ENCODE peak calls at places on chromosomes 4 and X, in five cellular contexts. M is fibroblast of mammary gland, X is lower lobe of right lung, N is anterior cingulate cortex, E is astrocyte of the spinal cord. D is an unnamed sample.

GRCh38 chrX:13164611-13165010 is 120.2 kb upstream of the FAM9C start:
- DNase-seq in X (no peak), M (no peak), N (no peak), E (no peak), D (no peak)

GRCh38 chr4:149584703-149585102 is 230.9 kb downstream of the IQCM start:
- DNase-seq in M (no peak), E (peak; percentile 19), N (no peak), X (no peak), D (no peak)

GRCh38 chrX:64218023-64218422 is 12.4 kb downstream of the ASB12 start:
- DNase-seq in E (no peak), N (no peak), X (no peak), M (no peak), D (no peak)

GRCh38 chr4:174340714-174341113 is 57.0 kb downstream of the CEP44 start:
- DNase-seq in X (no peak), N (no peak), M (peak; percentile 82), E (no peak), D (no peak)

GRCh38 chrX:19958530-19959486 is 32.1 kb downstream of the BCLAF3 start:
- DNase-seq in X (no peak), E (no peak), M (peak; percentile 4), N (no peak), D (peak; percentile 2)

GRCh38 chr4:104592894-104593470 is 98.3 kb upstream of the CXXC4 start:
- DNase-seq in X (no peak), E (peak; percentile 38), N (no peak), M (peak; percentile 7), D (no peak)

GRCh38 chr4:100168521-100168920 is 21.7 kb downstream of the DDIT4L start:
- DNase-seq in M (peak; percentile 87), X (no peak), E (no peak), N (no peak), D (peak; percentile 59)

GRCh38 chr4:176792348-176793059 is at the start of gene VEGFC:
- DNase-seq in M (peak; percentile 70), N (no peak), E (peak; percentile 79), X (peak; percentile 66), D (peak; percentile 84)

GRCh38 chr4:2624782-2625548 is 88.5 kb downstream of the FAM193A start:
- DNase-seq in X (no peak), M (no peak), N (no peak), E (no peak), D (no peak)

GRCh38 chr4:81732980-81733379 is 261.3 kb upstream of the RASGEF1B start:
- DNase-seq in E (no peak), X (no peak), N (no peak), M (no peak), D (no peak)

GRCh38 chr4:1569461-1570151 is 114.5 kb downstream of the FAM53A start:
- DNase-seq in X (no peak), E (no peak), N (no peak), M (no peak), D (no peak)

GRCh38 chrX:127306262-127306661 is 486.7 kb downstream of the PRR32 start:
- DNase-seq in M (no peak), E (no peak), N (no peak), X (no peak), D (no peak)

GRCh38 chrX:15416133-15416993 is 32.1 kb upstream of the VEGFD start:
- DNase-seq in X (no peak), M (peak; percentile 68), N (no peak), E (no peak), D (peak; percentile 2)

GRCh38 chr4:99507762-99508161 is 3.1 kb upstream of the C4orf17 start:
- DNase-seq in N (no peak), X (no peak), M (no peak), E (no peak), D (no peak)